ENCODE peak calls at places on chromosomes 2 and 18, in ten cellular contexts. O, S, P, X, R, Y, A, H, N and Z are unnamed samples. For H3K4me1, the result is how much of the 10 kb centered on the place peaks cover.

GRCh38 chr18:79511671-79512301 is 116.1 kb downstream of the NFATC1 start:
- DNase-seq in O (no peak), S (peak), P (no peak), X (peak), R (no peak), Y (no peak), A (no peak), H (no peak), N (peak), Z (no peak)

GRCh38 chr2:15935189-15935588 is 5.2 kb upstream of the MYCN start:
- DNase-seq in O (no peak), S (no peak), P (no peak), X (no peak), R (no peak), Y (no peak), A (no peak), H (no peak), N (no peak), Z (no peak)

GRCh38 chr2:181741756-181742155 is 61.4 kb upstream of the NEUROD1 start:
- DNase-seq in O (no peak), S (no peak), P (peak), X (no peak), R (no peak), Y (no peak), A (no peak), H (no peak), N (no peak), Z (no peak)

GRCh38 chr2:40273623-40274236 is 178.2 kb downstream of the SLC8A1 start:
- DNase-seq in O (no peak), S (no peak), P (no peak), X (no peak), R (no peak), Y (no peak), A (no peak), H (no peak), N (no peak), Z (no peak)

GRCh38 chr2:173998386-173998785 is 33.2 kb upstream of the SP3 start:
- DNase-seq in O (no peak), S (peak), P (no peak), X (no peak), R (no peak), Y (no peak), A (no peak), H (no peak), N (no peak), Z (peak)

GRCh38 chr2:230472619-230473018 is 56.6 kb downstream of the SP100 start:
- DNase-seq in O (peak), S (no peak), P (peak), X (no peak), R (no peak), Y (peak), A (no peak), H (no peak), N (no peak), Z (no peak)

GRCh38 chr2:96556441-96557330 is 20.1 kb downstream of the ARID5A start:
- DNase-seq in O (peak), S (no peak), P (peak), X (peak), R (no peak), Y (peak), A (peak), H (no peak), N (peak), Z (no peak)

GRCh38 chr2:53018830-53019425 is 748.7 kb upstream of the CHAC2 start:
- DNase-seq in O (no peak), S (no peak), P (no peak), X (no peak), R (no peak), Y (no peak), A (no peak), H (no peak), N (no peak), Z (no peak)

GRCh38 chr18:28725876-28726275 is 548.9 kb upstream of the CDH2 start:
- DNase-seq in O (no peak), S (no peak), P (peak), X (no peak), R (no peak), Y (no peak), A (no peak), H (no peak), N (no peak), Z (no peak)

GRCh38 chr2:217055624-217056023 is 195.8 kb upstream of the TNP1 start:
- DNase-seq in O (no peak), S (no peak), P (no peak), X (no peak), R (no peak), Y (no peak), A (no peak), H (no peak), N (no peak), Z (no peak)

GRCh38 chr2:285506-285905 is 2.4 kb downstream of the ALKAL2 start:
- DNase-seq in O (no peak), S (no peak), P (peak), X (no peak), R (no peak), Y (no peak), A (no peak), H (no peak), N (no peak), Z (no peak)

GRCh38 chr18:9126337-9126736 is 10.2 kb upstream of the ANKRD12 start:
- DNase-seq in O (no peak), S (no peak), P (no peak), X (no peak), R (no peak), Y (no peak), A (no peak), H (no peak), N (no peak), Z (no peak)

GRCh38 chr2:138107288-138107687 is 143.0 kb downstream of the HNMT start:
- DNase-seq in O (no peak), S (no peak), P (no peak), X (no peak), R (no peak), Y (peak), A (no peak), H (no peak), N (no peak), Z (no peak)

GRCh38 chr2:240635998-240636547 is 10.8 kb downstream of the GPR35 start:
- DNase-seq in O (no peak), S (peak), P (no peak), X (no peak), R (no peak), Y (no peak), A (no peak), H (no peak), N (no peak), Z (no peak)

GRCh38 chr2:47784349-47784851 is 1.5 kb downstream of the MSH6 start:
- DNase-seq in O (no peak), S (no peak), P (no peak), X (peak), R (no peak), Y (peak), A (no peak), H (no peak), N (no peak), Z (no peak)

GRCh38 chr2:192286093-192286701 is 91.5 kb upstream of the TMEFF2 start:
- DNase-seq in O (peak), S (no peak), P (peak), X (no peak), R (no peak), Y (peak), A (no peak), H (no peak), N (no peak), Z (no peak)

DNA sequence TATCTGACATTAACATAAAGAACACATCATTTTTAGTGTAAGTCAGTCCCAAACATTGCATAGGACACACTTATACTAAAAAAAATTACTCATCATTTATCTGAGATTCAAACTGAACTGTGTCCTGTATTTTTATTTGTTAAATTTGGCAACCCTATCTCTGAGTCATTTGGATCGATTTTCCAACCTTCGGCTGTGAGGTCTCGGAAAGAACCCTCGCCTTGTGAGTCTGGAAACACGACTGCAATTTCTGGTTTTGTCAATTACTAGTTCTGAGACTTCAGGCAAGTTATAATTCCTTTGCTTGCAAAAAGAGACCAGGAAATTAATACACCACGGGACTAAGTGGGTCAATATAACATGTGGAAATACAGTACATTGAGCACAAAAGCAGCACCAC is 14.0 kb downstream of the ATP8B1 start:
- DNase-seq in O (peak), S (no peak), P (peak), X (no peak), R (no peak), Y (no peak), A (no peak), H (no peak), N (no peak), Z (no peak)
- H3K4me1 ChIP-seq in O (under half), S (half or more), P (half or more), X (under half), R (under half), Y (half or more), A (under half), H (under half), N (under half), Z (half or more)

GRCh38 chr2:42924436-42924897 is 132.1 kb upstream of the HAAO start:
- DNase-seq in O (no peak), S (no peak), P (no peak), X (no peak), R (no peak), Y (peak), A (no peak), H (no peak), N (no peak), Z (no peak)
- H3K4me1 ChIP-seq in O (under half), S (half or more), P (half or more), X (under half), R (half or more), Y (under half), A (half or more), H (under half), N (under half), Z (under half)

GRCh38 chr2:54599326-54599710 is 124.1 kb upstream of the EML6 start:
- DNase-seq in O (no peak), S (no peak), P (no peak), X (no peak), R (no peak), Y (no peak), A (no peak), H (no peak), N (no peak), Z (peak)
- H3K4me1 ChIP-seq in O (under half), S (half or more), P (under half), X (half or more), R (under half), Y (under half), A (under half), H (under half), N (under half), Z (half or more)

GRCh38 chr2:127055786-127056076 is 51.2 kb downstream of the BIN1 start:
- DNase-seq in O (no peak), S (no peak), P (no peak), X (no peak), R (no peak), Y (no peak), A (no peak), H (no peak), N (no peak), Z (no peak)

GRCh38 chr2:127053731-127054603 is 53.0 kb downstream of the BIN1 start:
- DNase-seq in O (no peak), S (no peak), P (no peak), X (no peak), R (no peak), Y (no peak), A (peak), H (no peak), N (peak), Z (no peak)

GRCh38 chr2:127056086-127056485 is 50.9 kb downstream of the BIN1 start:
- DNase-seq in O (no peak), S (no peak), P (no peak), X (no peak), R (no peak), Y (no peak), A (no peak), H (no peak), N (no peak), Z (no peak)

GRCh38 chr2:127054604-127054930 is 52.4 kb downstream of the BIN1 start:
- DNase-seq in O (no peak), S (no peak), P (no peak), X (no peak), R (no peak), Y (no peak), A (no peak), H (no peak), N (peak), Z (no peak)

GRCh38 chr2:127054996-127055785 is 51.8 kb downstream of the BIN1 start:
- DNase-seq in O (no peak), S (no peak), P (no peak), X (no peak), R (no peak), Y (no peak), A (no peak), H (no peak), N (no peak), Z (no peak)
- H3K4me1 ChIP-seq in O (under half), S (under half), P (under half), X (under half), R (half or more), Y (under half), A (under half), H (under half), N (under half), Z (under half)

GRCh38 chr2:179913809-179914208 is 52.4 kb upstream of the ZNF385B start:
- DNase-seq in O (no peak), S (no peak), P (no peak), X (no peak), R (no peak), Y (no peak), A (no peak), H (no peak), N (no peak), Z (no peak)

GRCh38 chr2:179911569-179911968 is 50.2 kb upstream of the ZNF385B start:
- DNase-seq in O (no peak), S (no peak), P (no peak), X (no peak), R (no peak), Y (no peak), A (no peak), H (no peak), N (no peak), Z (no peak)

GRCh38 chr2:179910735-179911113 is 49.3 kb upstream of the ZNF385B start:
- DNase-seq in O (no peak), S (no peak), P (no peak), X (no peak), R (no peak), Y (no peak), A (no peak), H (no peak), N (no peak), Z (no peak)

GRCh38 chr2:179917272-179917671 is 55.9 kb upstream of the ZNF385B start:
- DNase-seq in O (no peak), S (no peak), P (peak), X (no peak), R (no peak), Y (no peak), A (no peak), H (no peak), N (no peak), Z (no peak)

DNA sequence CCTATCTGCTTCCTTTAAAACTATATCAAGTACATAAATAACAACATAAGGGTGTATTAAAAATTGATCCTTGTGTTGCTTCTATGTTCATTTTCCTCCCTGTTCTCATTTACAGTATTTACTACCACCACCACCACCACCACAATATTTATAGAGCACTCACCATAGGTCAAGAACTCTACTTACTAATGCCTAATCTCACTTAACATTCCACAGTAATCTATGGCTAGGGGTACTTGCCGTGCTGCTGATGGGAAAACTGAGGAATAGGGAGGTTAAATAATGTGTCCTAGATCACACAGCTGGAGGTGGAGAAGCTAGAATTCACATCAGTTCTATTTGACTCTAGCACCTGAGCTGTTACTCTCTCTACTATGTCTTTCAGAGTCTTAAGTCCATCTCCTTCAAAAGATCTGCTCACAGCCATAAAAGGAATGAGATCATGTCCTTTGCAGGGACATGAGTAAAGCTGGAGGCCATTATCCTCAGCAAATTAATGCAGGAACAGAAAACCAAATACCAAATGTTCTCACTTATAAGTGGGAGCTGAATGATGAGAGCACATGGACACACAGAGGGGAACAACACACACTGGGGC is 54.1 kb upstream of the ZNF385B start:
- DNase-seq in O (no peak), S (no peak), P (no peak), X (no peak), R (no peak), Y (no peak), A (no peak), H (no peak), N (no peak), Z (no peak)
- H3K4me1 ChIP-seq in O (under half), S (under half), P (under half), X (under half), R (under half), Y (under half), A (under half), H (under half), N (under half), Z (under half)

DNA sequence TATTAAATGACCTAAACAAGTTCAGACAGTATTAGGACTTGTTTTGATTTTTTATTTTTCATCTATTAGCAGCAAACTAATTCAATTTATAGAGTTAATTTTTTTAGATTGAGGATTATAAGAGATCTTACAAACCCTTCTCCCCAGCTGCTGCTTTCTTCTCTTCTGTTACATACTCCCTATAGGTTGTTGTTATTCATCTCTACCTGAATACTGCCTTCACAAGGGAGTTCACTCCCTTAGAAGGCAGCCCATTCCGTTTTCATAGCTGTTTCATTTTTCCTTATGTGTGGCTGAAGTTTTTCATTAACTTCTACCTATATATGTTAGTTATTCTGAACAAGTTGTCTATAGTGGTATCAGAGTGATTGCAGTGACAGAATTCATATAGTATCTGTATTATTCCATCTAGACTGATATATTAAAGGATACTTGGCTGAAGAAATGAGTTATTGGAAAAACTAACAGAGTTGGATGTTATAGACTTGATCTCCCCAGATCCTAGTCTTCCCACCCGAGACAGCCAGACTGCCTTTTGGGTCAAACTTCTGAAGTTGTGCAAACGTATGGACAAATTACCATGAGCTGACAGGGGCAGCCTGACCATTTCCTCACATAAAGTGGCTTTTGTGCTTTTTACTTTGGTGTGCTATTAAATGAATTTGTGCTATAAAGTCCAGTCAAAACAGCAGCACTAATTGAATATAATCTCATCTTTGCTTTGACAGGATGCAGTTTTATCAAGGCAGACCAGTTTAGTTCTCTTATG is 8.7 kb downstream of the GLS start:
- DNase-seq in O (no peak), S (no peak), P (no peak), X (no peak), R (no peak), Y (no peak), A (no peak), H (no peak), N (no peak), Z (no peak)
- H3K4me1 ChIP-seq in O (under half), S (under half), P (half or more), X (half or more), R (under half), Y (under half), A (under half), H (under half), N (under half), Z (half or more)

DNA sequence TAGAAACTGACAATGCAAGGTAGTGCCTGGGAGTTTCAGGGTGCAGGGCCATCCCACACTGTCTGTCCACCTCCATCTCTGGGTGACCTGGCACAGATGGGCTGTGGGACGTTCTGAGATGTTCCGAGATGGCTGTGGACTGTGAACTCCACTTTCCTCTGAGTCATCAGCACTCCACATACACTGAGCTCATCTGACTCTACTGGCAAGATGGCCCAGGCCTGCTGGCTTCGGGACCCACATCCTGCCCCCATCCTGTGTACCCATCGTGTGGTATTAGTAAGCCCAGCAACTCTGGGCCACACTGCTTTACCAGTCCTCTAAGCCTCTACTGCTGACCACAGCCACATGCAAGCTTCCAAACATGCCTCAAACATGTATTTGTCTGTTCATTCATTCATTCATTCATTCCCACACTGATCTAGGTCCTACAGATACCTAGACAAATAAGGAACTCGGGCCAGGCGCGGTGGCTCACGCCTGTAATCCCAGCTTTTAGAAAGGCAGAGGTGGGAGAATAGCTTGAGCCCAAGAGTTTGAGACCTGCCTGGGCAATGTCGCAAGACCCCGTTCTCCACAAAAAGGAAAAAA is 124.8 kb upstream of the CXCR4 start:
- DNase-seq in O (no peak), S (no peak), P (peak), X (no peak), R (no peak), Y (peak), A (no peak), H (no peak), N (no peak), Z (no peak)
- H3K4me1 ChIP-seq in O (under half), S (under half), P (under half), X (under half), R (under half), Y (under half), A (under half), H (under half), N (under half), Z (under half)